ENCODE peak calls at places on chromosomes 2 and 18, in eight cellular contexts. F is NCI-H2107; N is epithelial cell of esophagus; U is kidney epithelial cell; R is effector CD4-positive, alpha-beta T cell; G is stimulated activated naive CD4-positive, alpha-beta T cell; Z is fibroblast of mammary gland; X is NCI-H1105. B is an unnamed sample.

GRCh38 chr18:25005602-25006375 is 346.2 kb downstream of the ZNF521 start:
- DNase-seq in G (no peak), F (no peak), X (no peak), U (no peak), R (no peak), N (peak; percentile 43), Z (peak; percentile 66), B (no peak)

GRCh38 chr18:6798896-6799295 is 69.4 kb downstream of the ARHGAP28 start:
- DNase-seq in N (no peak), X (no peak), U (no peak), R (no peak), Z (no peak), F (no peak), G (no peak), B (no peak)

GRCh38 chr18:60445341-60445740 is 72.8 kb upstream of the MC4R start:
- DNase-seq in F (no peak), Z (no peak), X (no peak), G (no peak), N (no peak), R (no peak), U (no peak), B (no peak)

GRCh38 chr2:58137221-58137620 is 90.6 kb downstream of the VRK2 start:
- DNase-seq in G (no peak), R (no peak), N (peak; percentile 60), F (no peak), U (peak; percentile 4), X (no peak), Z (peak; percentile 82), B (no peak)

GRCh38 chr2:149050188-149050587 is 11.7 kb downstream of the LYPD6B start:
- DNase-seq in U (no peak), R (no peak), F (no peak), Z (peak; percentile 64), G (no peak), X (no peak), N (no peak), B (no peak)

GRCh38 chr2:1366546-1367134 is 46.6 kb upstream of the TPO start:
- DNase-seq in G (no peak), F (peak; percentile 95), R (no peak), U (no peak), Z (no peak), X (peak; percentile 93), N (no peak), B (no peak)

GRCh38 chr2:14081526-14081925 is 551.0 kb upstream of the LRATD1 start:
- DNase-seq in N (peak; percentile 49), Z (no peak), U (no peak), G (no peak), X (no peak), R (no peak), F (no peak), B (no peak)

GRCh38 chr18:72648079-72648478 is 103.9 kb upstream of the CBLN2 start:
- DNase-seq in Z (no peak), G (no peak), U (no peak), N (no peak), X (no peak), R (no peak), F (no peak), B (no peak)

GRCh38 chr2:85433511-85434089 is 15.1 kb downstream of the SH2D6 start:
- DNase-seq in N (peak; percentile 84), G (no peak), R (no peak), Z (peak; percentile 98), F (no peak), X (no peak), U (peak; percentile 68), B (no peak)

GRCh38 chr2:177501186-177501585 is 108.6 kb downstream of the AGPS start:
- DNase-seq in F (no peak), R (no peak), Z (no peak), U (no peak), N (peak; percentile 40), X (no peak), G (no peak), B (no peak)

B was measured in T follicular helper cell.